ENCODE peak calls at places on chromosomes 16 and 17, in seven cellular contexts. R is amniotic stem cell; L is body of pancreas; U is NCI-H1048; Z is non-pigmented ciliary epithelial cell; X is activated T-helper 1 cell treated with anti-CD3 and anti-CD28 coated beads, Interleukin-2, amount 50 U/mL, for 16 hours; N is H54. A is an unnamed sample.

GRCh38 chr17:5563451-5563850 is 20.9 kb downstream of the NLRP1 start:
- DNase-seq in R (no peak), L (no peak), U (no peak), Z (no peak), X (no peak), N (no peak), A (no peak)

GRCh38 chr16:13767215-13767614 is 152.7 kb upstream of the ERCC4 start:
- DNase-seq in R (no peak), L (no peak), U (no peak), Z (no peak), X (no peak), N (no peak), A (no peak)

GRCh38 chr16:86281435-86281834 is 228.9 kb upstream of the FOXF1 start:
- DNase-seq in R (no peak), L (peak), U (no peak), Z (no peak), X (no peak), N (no peak), A (no peak)

GRCh38 chr17:83173997-83174858 is 94.8 kb downstream of the METRNL start:
- DNase-seq in R (no peak), L (no peak), U (no peak), Z (no peak), X (no peak), N (no peak), A (no peak)

GRCh38 chr17:82054351-82055022 is 2.8 kb downstream of the GPS1 start:
- DNase-seq in R (no peak), L (peak), U (no peak), Z (no peak), X (no peak), N (no peak), A (no peak)

GRCh38 chr16:70704586-70704985 is 18.7 kb upstream of the MTSS2 start:
- DNase-seq in R (no peak), L (no peak), U (no peak), Z (no peak), X (no peak), N (no peak), A (no peak)

GRCh38 chr17:74527756-74528155 is 3.5 kb downstream of the CD300LB start:
- DNase-seq in R (no peak), L (no peak), U (no peak), Z (no peak), X (no peak), N (no peak), A (no peak)

GRCh38 chr17:14739656-14740431 is 439.0 kb downstream of the HS3ST3B1 start:
- DNase-seq in R (no peak), L (no peak), U (no peak), Z (no peak), X (no peak), N (no peak), A (no peak)

GRCh38 chr17:49201481-49201927 is 8.9 kb downstream of the GNGT2 start:
- DNase-seq in R (no peak), L (no peak), U (no peak), Z (peak), X (no peak), N (no peak), A (no peak)

GRCh38 chr17:1137465-1137894 is 42.3 kb downstream of the ABR start:
- DNase-seq in R (no peak), L (no peak), U (no peak), Z (no peak), X (no peak), N (no peak), A (no peak)

GRCh38 chr16:49620868-49621239 is 235.1 kb downstream of the ZNF423 start:
- DNase-seq in R (no peak), L (no peak), U (no peak), Z (no peak), X (no peak), N (no peak), A (no peak)

GRCh38 chr16:57627184-57627871 is 1.1 kb upstream of the ADGRG1 start:
- DNase-seq in R (peak), L (no peak), U (no peak), Z (no peak), X (no peak), N (peak), A (no peak)

GRCh38 chr17:1709403-1709891 is 730 bp downstream of the TLCD2 start:
- DNase-seq in R (no peak), L (no peak), U (no peak), Z (no peak), X (no peak), N (no peak), A (no peak)

GRCh38 chr16:72400257-72401078 is 228.5 kb upstream of the PMFBP1 start:
- DNase-seq in R (peak), L (peak), U (no peak), Z (peak), X (no peak), N (peak), A (peak)

GRCh38 chr16:47777191-47777590 is 316.1 kb downstream of the PHKB start:
- DNase-seq in R (no peak), L (no peak), U (no peak), Z (peak), X (no peak), N (no peak), A (no peak)

GRCh38 chr16:89471225-89471624 is 19.1 kb downstream of the ANKRD11 start:
- DNase-seq in R (no peak), L (no peak), U (no peak), Z (peak), X (no peak), N (peak), A (no peak)